ENCODE peak calls at places on chromosomes 4 and X, in nine cellular contexts. H is psoas muscle, G is lower leg skin, S is OCI-LY7, N is breast epithelium, X is foreskin fibroblast, F is A549, P is lower lobe of right lung, Y is mammary epithelial cell. W is an unnamed sample.
A peak's percentile ranks its signal among the peaks of the same experiment; 100 is the strongest.

GRCh38 chr4:180635276-180635675 is 1607.9 kb upstream of the TENM3 start:
- DNase-seq in S (no peak), P (no peak), N (no peak), G (no peak), H (no peak), F (no peak), X (no peak), Y (peak; percentile 21), W (peak; percentile 4)

GRCh38 chrX:44474410-44474809 is 68.2 kb downstream of the FUNDC1 start:
- DNase-seq in N (peak; percentile 28), G (peak; percentile 14), P (no peak), Y (peak; percentile 49), S (no peak), X (peak; percentile 28), F (no peak), H (no peak), W (no peak)

GRCh38 chrX:12966151-12966550 is 8.8 kb upstream of the TMSB4X start:
- DNase-seq in G (no peak), P (no peak), N (no peak), H (no peak), Y (no peak), X (no peak), S (no peak), F (no peak), W (no peak)

GRCh38 chrX:47612418-47612817 is 7.2 kb downstream of the SYN1 start:
- DNase-seq in H (no peak), F (no peak), X (no peak), Y (no peak), P (no peak), G (no peak), S (no peak), N (no peak), W (no peak)

GRCh38 chr4:112296949-112297483 is at the start of gene ALPK1:
- DNase-seq in Y (peak; percentile 84), P (no peak), F (peak; percentile 71), H (no peak), X (peak; percentile 80), S (peak; percentile 81), N (no peak), G (peak; percentile 41), W (peak; percentile 97)

GRCh38 chrX:153878285-153878779 is 7.6 kb downstream of the L1CAM start:
- DNase-seq in Y (no peak), N (no peak), X (no peak), G (no peak), F (no peak), H (no peak), S (no peak), P (no peak), W (no peak)

GRCh38 chr4:72468904-72469502 is 100.0 kb downstream of the ADAMTS3 start:
- DNase-seq in P (no peak), Y (peak; percentile 25), N (no peak), H (no peak), G (no peak), X (no peak), S (peak; percentile 34), F (peak; percentile 0), W (peak; percentile 65)

GRCh38 chr4:11904117-11904535 is 475.4 kb upstream of the HS3ST1 start:
- DNase-seq in S (no peak), H (no peak), G (no peak), Y (peak; percentile 3), F (no peak), P (peak; percentile 50), X (no peak), N (no peak), W (no peak)

GRCh38 chr4:156829194-156829593 is 142.4 kb downstream of the PDGFC start:
- DNase-seq in F (no peak), G (peak; percentile 22), H (no peak), X (no peak), N (peak; percentile 21), P (no peak), Y (peak; percentile 12), S (no peak), W (peak; percentile 68)

GRCh38 chrX:30751497-30751896 is 98.3 kb downstream of the GK start:
- DNase-seq in N (no peak), G (no peak), X (no peak), Y (peak; percentile 62), P (no peak), S (no peak), F (no peak), H (no peak), W (no peak)

GRCh38 chrX:134868766-134869495 is 121.9 kb upstream of the SMIM10 start:
- DNase-seq in N (no peak), Y (peak; percentile 41), S (no peak), P (no peak), G (no peak), H (no peak), F (no peak), X (peak; percentile 55), W (peak; percentile 64)

GRCh38 chr4:13953083-13953482 is 325.6 kb upstream of the BOD1L1 start:
- DNase-seq in X (no peak), H (no peak), S (no peak), G (no peak), Y (no peak), N (no peak), P (no peak), F (no peak), W (peak; percentile 16)

GRCh38 chrX:39996561-39996960 is 101.2 kb downstream of the BCOR start:
- DNase-seq in X (no peak), P (no peak), N (no peak), S (no peak), G (no peak), H (no peak), Y (no peak), F (no peak), W (no peak)

GRCh38 chr4:27398911-27399310 is 538.3 kb downstream of the STIM2 start:
- DNase-seq in N (no peak), H (no peak), X (no peak), Y (no peak), S (no peak), P (no peak), F (no peak), G (no peak), W (no peak)

GRCh38 chrX:40809210-40809609 is 73.9 kb upstream of the MED14 start:
- DNase-seq in F (no peak), S (no peak), H (no peak), P (no peak), G (no peak), N (no peak), X (peak; percentile 24), Y (peak; percentile 8), W (peak; percentile 18)

GRCh38 chr4:171813195-171813955 is at the start of gene GALNTL6:
- DNase-seq in X (no peak), H (peak; percentile 15), G (no peak), Y (peak; percentile 6), P (peak; percentile 41), F (no peak), N (no peak), S (no peak), W (peak; percentile 34)

GRCh38 chr4:142347241-142347640 is 498.9 kb downstream of the INPP4B start:
- DNase-seq in S (no peak), P (no peak), H (no peak), Y (peak; percentile 70), N (no peak), F (no peak), X (no peak), G (no peak), W (peak; percentile 53)

GRCh38 chr4:7384003-7384928 is 50.5 kb downstream of the PSAPL1 start:
- DNase-seq in Y (no peak), S (no peak), N (peak; percentile 16), F (no peak), H (no peak), G (no peak), P (peak; percentile 24), X (no peak), W (no peak)

GRCh38 chr4:85370400-85371032 is 104.4 kb upstream of the ARHGAP24 start:
- DNase-seq in P (no peak), Y (peak; percentile 24), H (peak; percentile 10), S (peak; percentile 64), G (peak; percentile 21), N (no peak), F (no peak), X (peak; percentile 28), W (peak; percentile 65)

GRCh38 chr4:105240037-105240436 is 93.4 kb downstream of the TET2 start:
- DNase-seq in Y (no peak), S (no peak), H (no peak), P (no peak), N (no peak), X (no peak), G (no peak), F (no peak), W (no peak)
- TF ChIP-seq CTCF in Y (no peak), S (no peak), H (no peak), P (no peak), N (no peak), X (no peak), G (no peak), F (no peak), W (no peak)

GRCh38 chrX:38214551-38214950 is 6.1 kb downstream of the SRPX start:
- DNase-seq in N (no peak), F (no peak), S (no peak), G (no peak), X (no peak), H (no peak), Y (peak; percentile 60), P (no peak), W (no peak)
- H3K4me3 ChIP-seq in N (no peak overlapping the region), F (no peak overlapping the region), S (no peak overlapping the region), G (no peak overlapping the region), X (no peak overlapping the region), H (no peak overlapping the region), Y (no peak overlapping the region), P (no peak overlapping the region), W (no peak overlapping the region)

GRCh38 chr4:43071069-43071468 is 178.6 kb downstream of the GRXCR1 start:
- DNase-seq in P (no peak), F (no peak), N (no peak), Y (no peak), X (no peak), S (no peak), H (no peak), G (no peak), W (no peak)

DNA sequence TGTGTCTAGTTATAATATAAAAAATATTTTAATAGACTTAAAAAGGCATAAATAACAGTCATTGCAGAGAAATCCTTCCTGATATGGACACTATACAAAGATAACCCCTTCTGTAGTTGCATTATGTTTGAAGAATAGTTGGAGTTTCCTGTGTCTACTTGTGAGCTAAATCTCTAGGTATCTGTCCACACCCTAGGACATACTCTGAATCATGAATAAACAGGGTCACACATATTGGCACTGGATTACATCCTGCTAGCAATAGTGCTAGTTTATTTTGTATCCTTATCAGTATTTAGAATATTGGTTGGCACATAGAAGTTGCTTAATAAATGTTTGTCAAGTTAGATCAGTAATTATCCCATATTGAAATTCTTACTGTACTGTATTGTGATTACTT is 173.9 kb downstream of the GRXCR1 start:
- DNase-seq in F (no peak), H (no peak), P (no peak), X (no peak), Y (peak; percentile 21), S (no peak), G (no peak), N (no peak), W (no peak)
- TF ChIP-seq CTCF in F (no peak), H (no peak), P (no peak), X (no peak), Y (no peak), S (no peak), G (no peak), N (no peak), W (no peak)

DNA sequence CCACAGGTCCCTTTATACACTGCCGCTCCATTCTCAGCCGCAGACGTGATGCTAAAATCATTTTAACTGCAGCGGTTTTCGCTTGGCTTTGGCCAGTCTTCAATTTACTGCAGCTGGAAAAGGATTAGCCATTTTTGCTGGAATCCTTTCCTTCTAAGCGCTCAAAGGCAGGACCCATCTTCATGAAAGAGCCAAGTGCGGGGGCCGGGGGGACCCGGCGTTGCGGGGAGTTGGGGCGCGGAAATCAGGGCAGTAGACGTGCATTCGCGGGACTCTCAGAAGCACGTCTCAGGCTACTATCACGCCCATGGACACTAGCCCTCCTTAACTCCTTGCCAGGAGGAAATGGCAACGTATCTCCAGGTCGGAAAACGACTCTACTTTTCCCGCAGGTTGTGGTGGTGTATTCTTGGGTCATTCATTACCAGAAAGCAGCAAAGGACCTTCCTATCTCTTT is 1.7 kb upstream of the PCDH10 start:
- DNase-seq in Y (no peak), H (no peak), P (no peak), X (no peak), F (no peak), N (no peak), G (no peak), S (no peak), W (peak; percentile 17)
- H3K4me3 ChIP-seq in Y (no peak overlapping the region), H (peak overlapping the region; percentile 62), P (peak overlapping the region; percentile 45), X (peak overlapping the region; percentile 61), F (peak overlapping the region; percentile 52), N (peak overlapping the region; percentile 63), G (peak overlapping the region; percentile 1), S (no peak overlapping the region), W (peak overlapping the region; percentile 64)

W was measured in choroid plexus epithelial cell.